ENCODE peak calls at places on chromosomes 16 and 17, in five cellular contexts. O is tibial artery, S is fibroblast of pulmonary artery, X is NB4, Q is endodermal cell. Y is an unnamed sample.

GRCh38 chr16:59886021-59886420 is 1151.9 kb upstream of the GOT2 start:
- DNase-seq in O (no peak), S (peak; percentile 55), X (peak; percentile 47), Q (no peak), Y (no peak)

GRCh38 chr17:44307387-44308186 is 814 bp upstream of the RUNDC3A start:
- DNase-seq in O (no peak), S (peak; percentile 46), X (no peak), Q (peak; percentile 95), Y (no peak)

GRCh38 chr17:64358261-64358788 is 32.3 kb downstream of the PECAM1 start:
- DNase-seq in O (peak; percentile 34), S (no peak), X (no peak), Q (no peak), Y (no peak)

GRCh38 chr17:82376042-82376730 is 4.6 kb downstream of the UTS2R start:
- DNase-seq in O (no peak), S (no peak), X (peak; percentile 44), Q (no peak), Y (no peak)

GRCh38 chr16:85162478-85163277 is 50.4 kb upstream of the CIBAR2 start:
- DNase-seq in O (peak; percentile 89), S (peak; percentile 79), X (no peak), Q (no peak), Y (no peak)

GRCh38 chr17:72677714-72678390 is 414.6 kb downstream of the SLC39A11 start:
- DNase-seq in O (no peak), S (peak; percentile 65), X (no peak), Q (no peak), Y (no peak)

GRCh38 chr16:74034862-74035261 is 261.8 kb upstream of the PSMD7 start:
- DNase-seq in O (no peak), S (peak; percentile 28), X (peak; percentile 55), Q (no peak), Y (peak; percentile 10)

GRCh38 chr17:75219815-75220214 is 14.3 kb downstream of the NUP85 start:
- DNase-seq in O (no peak), S (no peak), X (no peak), Q (no peak), Y (no peak)

GRCh38 chr16:78163772-78164391 is 64.4 kb downstream of the WWOX start:
- DNase-seq in O (no peak), S (no peak), X (no peak), Q (no peak), Y (no peak)

GRCh38 chr16:60564588-60564987 is 1471.7 kb downstream of the CDH8 start:
- DNase-seq in O (no peak), S (no peak), X (no peak), Q (no peak), Y (no peak)

GRCh38 chr16:2529961-2530628 is 1.1 kb downstream of the CEMP1 start:
- DNase-seq in O (no peak), S (no peak), X (no peak), Q (no peak), Y (no peak)

GRCh38 chr16:72023962-72024361 is 15.4 kb downstream of the DHODH start:
- DNase-seq in O (peak; percentile 19), S (no peak), X (no peak), Q (no peak), Y (no peak)

DNA sequence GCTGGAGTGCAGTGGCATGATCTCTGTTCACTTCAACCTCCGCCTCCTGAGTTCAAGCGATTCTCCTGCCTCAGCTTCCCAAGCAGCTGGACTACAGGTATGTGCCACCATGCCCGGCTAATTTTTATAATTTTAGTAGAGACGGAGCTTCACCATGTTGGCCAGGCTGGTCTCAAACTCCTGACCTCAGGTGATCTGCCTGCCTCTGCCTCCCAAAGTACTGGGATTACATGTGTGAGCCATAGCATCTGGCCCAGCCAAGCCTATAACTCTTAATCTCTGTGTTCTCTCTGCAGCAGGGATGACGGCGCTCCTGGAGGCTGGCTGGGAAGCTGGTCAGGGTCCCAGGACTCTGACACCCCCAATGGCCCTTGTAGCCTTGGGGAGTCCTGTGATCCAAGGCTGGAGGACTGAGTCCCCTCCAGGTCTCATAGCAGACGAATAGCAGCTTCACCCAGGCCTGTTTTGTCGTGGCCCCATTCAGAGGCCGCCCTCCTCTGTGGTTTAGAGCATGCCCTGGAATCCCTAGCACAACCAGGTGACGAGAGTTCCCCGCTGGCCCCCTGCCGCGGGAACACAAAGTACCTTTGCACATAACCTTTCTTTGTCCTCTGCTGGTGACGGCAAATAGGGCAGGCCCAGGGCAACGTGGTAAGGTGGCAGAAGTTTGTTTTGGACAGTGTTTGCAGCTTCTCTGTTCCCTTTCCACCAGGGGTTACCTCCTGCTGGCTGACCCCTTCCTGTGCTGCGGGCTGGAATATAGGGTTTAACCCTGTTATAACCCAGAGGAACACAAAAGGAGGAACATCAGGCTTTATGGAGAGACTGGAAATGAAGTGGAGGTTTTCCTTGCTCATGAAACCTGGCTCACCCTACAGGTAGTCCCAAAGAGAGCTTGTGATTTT is 43.0 kb upstream of the TOB1 start:
- DNase-seq in O (no peak), S (no peak), X (peak; percentile 27), Q (peak; percentile 94), Y (no peak)
- TF ChIP-seq CTCF in O (no peak), S (no peak), X (no peak), Q (peak; percentile 67), Y (no peak)

GRCh38 chr16:90020838-90021382 is 1.7 kb upstream of the DBNDD1 start:
- DNase-seq in O (no peak), S (peak; percentile 28), X (peak; percentile 83), Q (no peak), Y (peak; percentile 24)
- H3K4me3 ChIP-seq in O (no peak overlapping the region), S (no peak overlapping the region), X (no peak overlapping the region), Q (peak overlapping the region; percentile 78), Y (no peak overlapping the region)

GRCh38 chr17:13106171-13106570 is 88.3 kb upstream of the ELAC2 start:
- DNase-seq in O (no peak), S (no peak), X (no peak), Q (no peak), Y (no peak)

GRCh38 chr17:13099906-13100305 is 82.1 kb upstream of the ELAC2 start:
- DNase-seq in O (no peak), S (no peak), X (no peak), Q (no peak), Y (no peak)

GRCh38 chr17:13099079-13099478 is 81.3 kb upstream of the ELAC2 start:
- DNase-seq in O (no peak), S (no peak), X (no peak), Q (no peak), Y (no peak)

GRCh38 chr17:13104576-13104975 is 86.7 kb upstream of the ELAC2 start:
- DNase-seq in O (no peak), S (no peak), X (no peak), Q (no peak), Y (no peak)

GRCh38 chr17:13102477-13102876 is 84.7 kb upstream of the ELAC2 start:
- DNase-seq in O (no peak), S (no peak), X (no peak), Q (no peak), Y (no peak)
- TF ChIP-seq CTCF in O (no peak), S (no peak), X (no peak), Q (no peak), Y (no peak)

DNA sequence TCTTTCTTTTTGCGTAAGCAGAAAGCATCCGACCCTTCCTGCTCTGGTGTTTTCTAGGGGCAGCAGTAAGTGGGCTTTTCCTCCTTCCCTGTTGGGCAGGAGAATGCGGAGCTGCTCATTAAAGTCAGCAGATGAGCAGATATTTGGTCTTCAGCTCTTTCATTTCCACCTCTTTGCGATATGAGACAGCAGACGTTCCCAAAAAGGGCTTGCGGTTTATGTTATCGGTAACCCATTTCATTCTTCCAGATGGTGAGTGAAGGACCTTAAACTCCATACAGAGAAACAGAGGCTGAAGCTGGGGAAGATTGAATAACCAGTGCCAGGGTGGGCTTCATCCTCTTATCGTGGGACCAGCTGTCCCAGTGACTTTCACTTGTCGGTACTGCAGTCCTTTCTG is 40.7 kb downstream of the KSR1 start:
- DNase-seq in O (no peak), S (no peak), X (no peak), Q (no peak), Y (no peak)
- H3K4me3 ChIP-seq in O (no peak overlapping the region), S (no peak overlapping the region), X (no peak overlapping the region), Q (no peak overlapping the region), Y (peak overlapping the region; percentile 45)

GRCh38 chr17:34319087-34319486 is at the start of gene CCL8:
- DNase-seq in O (no peak), S (peak; percentile 32), X (no peak), Q (no peak), Y (no peak)

GRCh38 chr17:34321981-34322380 is 2.7 kb downstream of the CCL8 start:
- DNase-seq in O (no peak), S (no peak), X (no peak), Q (no peak), Y (no peak)

GRCh38 chr17:34313164-34313563 is 6.1 kb upstream of the CCL8 start:
- DNase-seq in O (no peak), S (peak; percentile 75), X (no peak), Q (no peak), Y (no peak)

GRCh38 chr17:34314279-34314678 is 5.0 kb upstream of the CCL8 start:
- DNase-seq in O (peak; percentile 76), S (peak; percentile 95), X (peak; percentile 50), Q (no peak), Y (peak; percentile 44)

DNA sequence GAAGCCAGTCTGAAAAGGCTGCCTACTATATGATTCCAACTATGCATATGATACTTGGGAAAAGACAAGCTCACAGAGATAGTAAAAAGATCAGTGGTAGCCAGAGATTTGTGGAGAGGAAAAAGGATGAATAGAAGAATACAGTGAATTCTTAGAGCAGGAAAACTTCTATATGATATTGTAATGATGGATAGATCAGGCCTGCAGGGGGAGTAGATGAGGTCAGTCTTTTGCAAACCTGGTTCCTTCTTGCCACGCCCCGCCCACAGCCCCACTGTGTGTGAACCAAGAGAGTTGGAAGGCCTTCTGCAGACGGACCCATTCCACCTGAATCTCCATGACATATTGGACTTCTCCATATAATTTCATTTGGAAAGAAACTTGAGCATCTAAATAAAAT is 761 bp upstream of the CCL8 start:
- DNase-seq in O (no peak), S (no peak), X (peak; percentile 35), Q (peak; percentile 83), Y (peak; percentile 42)
- TF ChIP-seq CTCF in O (no peak), S (no peak), X (peak; percentile 3), Q (peak; percentile 69), Y (no peak)

DNA sequence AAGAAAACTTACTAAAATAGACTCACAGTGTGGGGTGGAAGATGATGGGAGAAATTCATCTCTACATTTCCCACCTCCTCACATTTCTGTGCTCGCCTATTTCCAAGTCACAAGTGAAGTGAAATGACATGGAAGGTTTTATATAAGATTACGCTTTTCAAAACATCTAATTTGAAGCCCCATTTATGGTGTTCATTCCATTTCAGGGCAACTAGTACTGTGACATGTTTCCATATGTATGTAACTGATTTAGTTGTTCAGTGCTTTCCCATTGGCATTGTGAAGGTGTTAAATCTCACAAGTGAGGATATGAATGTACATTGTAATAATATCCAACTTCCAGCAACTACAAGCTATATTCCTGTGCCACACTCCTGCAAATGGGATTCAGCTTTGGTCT is 1174.8 kb downstream of the CDH11 start:
- DNase-seq in O (no peak), S (no peak), X (no peak), Q (no peak), Y (no peak)
- H3K4me3 ChIP-seq in O (no peak overlapping the region), S (no peak overlapping the region), X (no peak overlapping the region), Q (no peak overlapping the region), Y (no peak overlapping the region)

GRCh38 chr16:27304102-27304501 is 9.7 kb upstream of the IL4R start:
- DNase-seq in O (peak; percentile 6), S (no peak), X (no peak), Q (no peak), Y (no peak)

GRCh38 chr16:27303256-27304100 is 10.3 kb upstream of the IL4R start:
- DNase-seq in O (peak; percentile 27), S (no peak), X (no peak), Q (peak; percentile 31), Y (no peak)

GRCh38 chr16:27305839-27306442 is 7.8 kb upstream of the IL4R start:
- DNase-seq in O (no peak), S (no peak), X (no peak), Q (no peak), Y (no peak)

GRCh38 chr16:27305342-27305741 is 8.4 kb upstream of the IL4R start:
- DNase-seq in O (peak; percentile 10), S (peak; percentile 76), X (peak; percentile 48), Q (no peak), Y (no peak)

GRCh38 chr16:27304881-27305280 is 8.9 kb upstream of the IL4R start:
- DNase-seq in O (peak; percentile 35), S (no peak), X (peak; percentile 35), Q (no peak), Y (no peak)
- TF ChIP-seq CTCF in O (no peak), S (no peak), X (no peak), Q (no peak), Y (no peak)